ENCODE peak calls at places on chromosome 21, in eight cellular contexts. One of them, this sample, is unnamed.

GRCh38 chr21:41315726-41316125 is 875 bp upstream of the FAM3B start:
- DNase-seq in foreskin melanocyte: no peak
- DNase-seq in RCC 7860: no peak
- DNase-seq in osteoblast: peak; percentile 69
- DNase-seq in WTC11: no peak
- DNase-seq in HTR-8/SVneo: no peak
- DNase-seq in AG09319: no peak
- DNase-seq in C1 segment of cervical spinal cord: no peak
- DNase-seq in this sample: no peak

GRCh38 chr21:45248893-45249381 is 38.8 kb downstream of the POFUT2 start:
- DNase-seq in foreskin melanocyte: no peak
- DNase-seq in RCC 7860: no peak
- DNase-seq in osteoblast: peak; percentile 86
- DNase-seq in WTC11: no peak
- DNase-seq in HTR-8/SVneo: no peak
- DNase-seq in AG09319: no peak
- DNase-seq in C1 segment of cervical spinal cord: no peak
- DNase-seq in this sample: peak; percentile 53

GRCh38 chr21:34771512-34772028 is 102.8 kb downstream of the CLIC6 start:
- DNase-seq in foreskin melanocyte: no peak
- DNase-seq in RCC 7860: peak; percentile 84
- DNase-seq in osteoblast: no peak
- DNase-seq in WTC11: no peak
- DNase-seq in HTR-8/SVneo: peak; percentile 27
- DNase-seq in AG09319: no peak
- DNase-seq in C1 segment of cervical spinal cord: no peak
- DNase-seq in this sample: no peak

GRCh38 chr21:35909456-35910178 is 150.7 kb downstream of the SETD4 start:
- DNase-seq in foreskin melanocyte: peak; percentile 9
- DNase-seq in RCC 7860: no peak
- DNase-seq in osteoblast: peak; percentile 83
- DNase-seq in WTC11: no peak
- DNase-seq in HTR-8/SVneo: no peak
- DNase-seq in AG09319: no peak
- DNase-seq in C1 segment of cervical spinal cord: no peak
- DNase-seq in this sample: no peak

GRCh38 chr21:39390212-39390765 is 41.4 kb upstream of the HMGN1 start:
- DNase-seq in foreskin melanocyte: no peak
- DNase-seq in RCC 7860: no peak
- DNase-seq in osteoblast: no peak
- DNase-seq in WTC11: peak; percentile 44
- DNase-seq in HTR-8/SVneo: no peak
- DNase-seq in AG09319: no peak
- DNase-seq in C1 segment of cervical spinal cord: no peak
- DNase-seq in this sample: no peak

GRCh38 chr21:41851090-41851790 is 27.9 kb downstream of the PRDM15 start:
- DNase-seq in foreskin melanocyte: no peak
- DNase-seq in RCC 7860: no peak
- DNase-seq in osteoblast: no peak
- DNase-seq in WTC11: no peak
- DNase-seq in HTR-8/SVneo: no peak
- DNase-seq in AG09319: no peak
- DNase-seq in C1 segment of cervical spinal cord: no peak
- DNase-seq in this sample: no peak

GRCh38 chr21:45413922-45414321 is 9.0 kb downstream of the COL18A1 start:
- DNase-seq in foreskin melanocyte: no peak
- DNase-seq in RCC 7860: no peak
- DNase-seq in osteoblast: no peak
- DNase-seq in WTC11: peak; percentile 15
- DNase-seq in HTR-8/SVneo: no peak
- DNase-seq in AG09319: no peak
- DNase-seq in C1 segment of cervical spinal cord: no peak
- DNase-seq in this sample: no peak

GRCh38 chr21:17900281-17900989 is 81.3 kb upstream of the C21orf91 start:
- DNase-seq in foreskin melanocyte: no peak
- DNase-seq in RCC 7860: no peak
- DNase-seq in osteoblast: no peak
- DNase-seq in WTC11: peak; percentile 44
- DNase-seq in HTR-8/SVneo: no peak
- DNase-seq in AG09319: no peak
- DNase-seq in C1 segment of cervical spinal cord: no peak
- DNase-seq in this sample: no peak

GRCh38 chr21:15014220-15014619 is 50.6 kb downstream of the NRIP1 start:
- DNase-seq in foreskin melanocyte: no peak
- DNase-seq in RCC 7860: no peak
- DNase-seq in osteoblast: no peak
- DNase-seq in WTC11: no peak
- DNase-seq in HTR-8/SVneo: no peak
- DNase-seq in AG09319: no peak
- DNase-seq in C1 segment of cervical spinal cord: no peak
- DNase-seq in this sample: no peak

GRCh38 chr21:33895356-33895755 is 20.2 kb downstream of the ATP5PO start:
- DNase-seq in foreskin melanocyte: no peak
- DNase-seq in RCC 7860: no peak
- DNase-seq in osteoblast: no peak
- DNase-seq in WTC11: no peak
- DNase-seq in HTR-8/SVneo: no peak
- DNase-seq in AG09319: no peak
- DNase-seq in C1 segment of cervical spinal cord: no peak
- DNase-seq in this sample: no peak

GRCh38 chr21:29077651-29078090 is 4.2 kb upstream of the CCT8 start:
- DNase-seq in foreskin melanocyte: no peak
- DNase-seq in RCC 7860: no peak
- DNase-seq in osteoblast: no peak
- DNase-seq in WTC11: no peak
- DNase-seq in HTR-8/SVneo: no peak
- DNase-seq in AG09319: no peak
- DNase-seq in C1 segment of cervical spinal cord: no peak
- DNase-seq in this sample: no peak

GRCh38 chr21:45423201-45423955 is 18.4 kb downstream of the COL18A1 start:
- DNase-seq in foreskin melanocyte: no peak
- DNase-seq in RCC 7860: no peak
- DNase-seq in osteoblast: no peak
- DNase-seq in WTC11: no peak
- DNase-seq in HTR-8/SVneo: no peak
- DNase-seq in AG09319: no peak
- DNase-seq in C1 segment of cervical spinal cord: no peak
- DNase-seq in this sample: no peak

GRCh38 chr21:44939532-44940115 is at the start of gene SLX9:
- DNase-seq in foreskin melanocyte: peak; percentile 55
- DNase-seq in RCC 7860: peak; percentile 58
- DNase-seq in osteoblast: peak; percentile 99
- DNase-seq in WTC11: peak; percentile 80
- DNase-seq in HTR-8/SVneo: peak; percentile 84
- DNase-seq in AG09319: peak; percentile 40
- DNase-seq in C1 segment of cervical spinal cord: peak; percentile 80
- DNase-seq in this sample: peak; percentile 86

GRCh38 chr21:29335720-29336119 is 37.0 kb downstream of the BACH1 start:
- DNase-seq in foreskin melanocyte: no peak
- DNase-seq in RCC 7860: no peak
- DNase-seq in osteoblast: peak; percentile 66
- DNase-seq in WTC11: no peak
- DNase-seq in HTR-8/SVneo: no peak
- DNase-seq in AG09319: no peak
- DNase-seq in C1 segment of cervical spinal cord: no peak
- DNase-seq in this sample: no peak

GRCh38 chr21:42010507-42011493 is 640 bp upstream of the ZBTB21 start:
- DNase-seq in foreskin melanocyte: no peak
- DNase-seq in RCC 7860: peak; percentile 13
- DNase-seq in osteoblast: peak; percentile 74
- DNase-seq in WTC11: peak; percentile 38
- DNase-seq in HTR-8/SVneo: peak; percentile 21
- DNase-seq in AG09319: no peak
- DNase-seq in C1 segment of cervical spinal cord: no peak
- DNase-seq in this sample: no peak

GRCh38 chr21:17461014-17461413 is 51.8 kb upstream of the CXADR start:
- DNase-seq in foreskin melanocyte: peak; percentile 67
- DNase-seq in RCC 7860: no peak
- DNase-seq in osteoblast: peak; percentile 79
- DNase-seq in WTC11: no peak
- DNase-seq in HTR-8/SVneo: peak; percentile 26
- DNase-seq in AG09319: no peak
- DNase-seq in C1 segment of cervical spinal cord: no peak
- DNase-seq in this sample: no peak

GRCh38 chr21:25953659-25954058 is 216.9 kb downstream of the APP start:
- DNase-seq in foreskin melanocyte: no peak
- DNase-seq in RCC 7860: no peak
- DNase-seq in osteoblast: no peak
- DNase-seq in WTC11: no peak
- DNase-seq in HTR-8/SVneo: no peak
- DNase-seq in AG09319: no peak
- DNase-seq in C1 segment of cervical spinal cord: no peak
- DNase-seq in this sample: no peak

GRCh38 chr21:37257526-37257966 is 9.6 kb downstream of the VPS26C start:
- DNase-seq in foreskin melanocyte: no peak
- DNase-seq in RCC 7860: no peak
- DNase-seq in osteoblast: no peak
- DNase-seq in WTC11: no peak
- DNase-seq in HTR-8/SVneo: no peak
- DNase-seq in AG09319: no peak
- DNase-seq in C1 segment of cervical spinal cord: peak; percentile 39
- DNase-seq in this sample: no peak

GRCh38 chr21:28239345-28239744 is 753.3 kb downstream of the LTN1 start:
- DNase-seq in foreskin melanocyte: no peak
- DNase-seq in RCC 7860: no peak
- DNase-seq in osteoblast: no peak
- DNase-seq in WTC11: no peak
- DNase-seq in HTR-8/SVneo: no peak
- DNase-seq in AG09319: no peak
- DNase-seq in C1 segment of cervical spinal cord: no peak
- DNase-seq in this sample: no peak